ENCODE peak calls at places on chromosomes 7 and 10, in four cellular contexts. One of them, this sample, is unnamed.

GRCh38 chr7:16412535-16413247 is 8.6 kb downstream of the CRPPA start:
- DNase-seq in GM12878: no peak
- DNase-seq in HepG2: no peak
- DNase-seq in K562: no peak
- DNase-seq in this sample: no peak

GRCh38 chr7:7321681-7322080 is 139.3 kb downstream of the C1GALT1 start:
- DNase-seq in GM12878: peak
- DNase-seq in HepG2: peak
- DNase-seq in K562: no peak
- DNase-seq in this sample: no peak

GRCh38 chr10:43772191-43772590 is 123.5 kb upstream of the ZNF32 start:
- DNase-seq in HepG2: no peak
- DNase-seq in K562: no peak
- DNase-seq in GM12878: no peak
- DNase-seq in this sample: no peak

GRCh38 chr10:43292745-43293676 is 26.1 kb upstream of the RASGEF1A start:
- DNase-seq in HepG2: peak
- DNase-seq in GM12878: no peak
- DNase-seq in K562: peak
- DNase-seq in this sample: peak

GRCh38 chr7:87564290-87564963 is 36.3 kb downstream of the ABCB1 start:
- DNase-seq in HepG2: peak
- DNase-seq in K562: no peak
- DNase-seq in GM12878: no peak
- DNase-seq in this sample: peak

GRCh38 chr10:132422169-132422691 is 25.2 kb downstream of the PWWP2B start:
- DNase-seq in GM12878: no peak
- DNase-seq in HepG2: no peak
- DNase-seq in K562: peak
- DNase-seq in this sample: no peak

GRCh38 chr7:149820622-149821190 is 17.5 kb upstream of the ZNF862 start:
- DNase-seq in HepG2: no peak
- DNase-seq in GM12878: no peak
- DNase-seq in K562: no peak
- DNase-seq in this sample: no peak

GRCh38 chr10:74624501-74624900 is 201.9 kb upstream of the KAT6B start:
- DNase-seq in K562: no peak
- DNase-seq in HepG2: no peak
- DNase-seq in GM12878: no peak
- DNase-seq in this sample: no peak

GRCh38 chr7:362416-363096 is 72.6 kb downstream of the FOXL3 start:
- DNase-seq in HepG2: no peak
- DNase-seq in K562: no peak
- DNase-seq in GM12878: no peak
- DNase-seq in this sample: peak

GRCh38 chr10:60842694-60843093 is 64.4 kb downstream of the CDK1 start:
- DNase-seq in K562: no peak
- DNase-seq in HepG2: no peak
- DNase-seq in GM12878: no peak
- DNase-seq in this sample: no peak

GRCh38 chr10:110792476-110792875 is 79.3 kb upstream of the PDCD4 start:
- DNase-seq in HepG2: no peak
- DNase-seq in GM12878: no peak
- DNase-seq in K562: no peak
- DNase-seq in this sample: no peak

GRCh38 chr7:151838861-151839381 is 38.0 kb downstream of the PRKAG2 start:
- DNase-seq in GM12878: peak
- DNase-seq in HepG2: no peak
- DNase-seq in K562: no peak
- DNase-seq in this sample: no peak

GRCh38 chr7:116574025-116574822 is 49.4 kb downstream of the CAV1 start:
- DNase-seq in K562: no peak
- DNase-seq in GM12878: no peak
- DNase-seq in HepG2: no peak
- DNase-seq in this sample: peak

GRCh38 chr7:42572046-42572445 is 335.0 kb upstream of the GLI3 start:
- DNase-seq in K562: no peak
- DNase-seq in GM12878: no peak
- DNase-seq in HepG2: no peak
- DNase-seq in this sample: no peak

GRCh38 chr7:111437736-111438135 is 124.6 kb downstream of the IMMP2L start:
- DNase-seq in GM12878: no peak
- DNase-seq in HepG2: no peak
- DNase-seq in K562: no peak
- DNase-seq in this sample: peak

GRCh38 chr10:83881647-83882046 is 257.7 kb upstream of the GHITM start:
- DNase-seq in HepG2: no peak
- DNase-seq in K562: no peak
- DNase-seq in GM12878: no peak
- DNase-seq in this sample: peak

GRCh38 chr10:72334832-72335393 is 19.8 kb downstream of the DNAJB12 start:
- DNase-seq in HepG2: peak
- DNase-seq in GM12878: peak
- DNase-seq in K562: no peak
- DNase-seq in this sample: peak

GRCh38 chr10:52668024-52668423 is 104.6 kb downstream of the MBL2 start:
- DNase-seq in HepG2: no peak
- DNase-seq in K562: no peak
- DNase-seq in GM12878: no peak
- DNase-seq in this sample: peak

GRCh38 chr10:77176224-77176623 is 461.4 kb downstream of the KCNMA1 start:
- DNase-seq in HepG2: no peak
- DNase-seq in GM12878: no peak
- DNase-seq in K562: no peak
- DNase-seq in this sample: no peak

GRCh38 chr10:77175631-77176222 is 461.9 kb downstream of the KCNMA1 start:
- DNase-seq in K562: no peak
- DNase-seq in GM12878: no peak
- DNase-seq in HepG2: no peak
- DNase-seq in this sample: no peak

GRCh38 chr10:77177161-77177560 is 460.4 kb downstream of the KCNMA1 start:
- DNase-seq in GM12878: no peak
- DNase-seq in HepG2: no peak
- DNase-seq in K562: no peak
- DNase-seq in this sample: no peak

GRCh38 chr10:77177589-77177988 is 460.0 kb downstream of the KCNMA1 start:
- DNase-seq in K562: no peak
- DNase-seq in GM12878: no peak
- DNase-seq in HepG2: no peak
- DNase-seq in this sample: no peak

DNA sequence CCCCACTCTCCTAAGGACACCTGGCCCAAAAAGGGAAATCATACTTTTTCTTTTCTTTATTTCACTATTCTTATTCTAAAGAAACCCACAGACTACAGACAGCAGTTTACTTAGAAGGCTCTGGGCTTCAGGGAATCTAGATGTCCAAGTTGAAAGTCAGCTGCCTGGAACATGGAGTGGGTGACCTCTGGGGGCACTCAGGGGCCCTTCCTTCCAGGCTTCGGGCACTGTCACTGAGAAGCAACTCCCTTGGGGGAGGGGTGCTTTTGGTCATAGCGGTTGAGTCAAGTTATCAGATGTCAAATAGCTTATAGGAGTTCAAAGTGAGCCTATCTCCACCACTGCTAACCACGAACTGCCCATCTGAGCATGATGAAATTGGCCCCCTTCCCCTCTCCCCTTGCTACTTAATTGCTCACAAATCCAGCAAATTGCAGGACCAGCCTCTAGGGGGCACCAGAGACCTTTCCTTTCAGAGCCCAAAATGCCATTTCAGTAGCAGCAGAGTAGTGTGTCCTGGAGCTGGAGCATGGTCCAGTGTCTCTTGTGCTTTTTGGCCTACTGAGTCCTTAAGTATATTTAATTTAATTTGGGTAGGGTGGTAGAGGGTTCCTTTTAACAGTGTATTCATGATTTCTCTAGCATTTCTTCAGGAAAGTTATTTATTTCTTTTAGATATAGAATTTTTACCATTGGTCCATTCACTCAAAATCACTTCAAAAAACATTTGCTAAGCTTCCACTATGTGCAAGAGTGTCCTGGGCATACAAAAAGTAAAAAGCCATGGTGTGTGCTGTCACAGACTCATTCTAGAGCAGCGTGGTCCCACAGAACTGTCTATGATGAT is 463.8 kb downstream of the KCNMA1 start:
- DNase-seq in HepG2: peak
- DNase-seq in K562: peak
- DNase-seq in GM12878: peak
- DNase-seq in this sample: peak
- TF ChIP-seq POLR2AphosphoS5 in HepG2: no peak
- TF ChIP-seq POLR2AphosphoS5 in K562: no peak
- TF ChIP-seq POLR2AphosphoS5 in GM12878: no peak
- TF ChIP-seq POLR2AphosphoS5 in this sample: no peak

DNA sequence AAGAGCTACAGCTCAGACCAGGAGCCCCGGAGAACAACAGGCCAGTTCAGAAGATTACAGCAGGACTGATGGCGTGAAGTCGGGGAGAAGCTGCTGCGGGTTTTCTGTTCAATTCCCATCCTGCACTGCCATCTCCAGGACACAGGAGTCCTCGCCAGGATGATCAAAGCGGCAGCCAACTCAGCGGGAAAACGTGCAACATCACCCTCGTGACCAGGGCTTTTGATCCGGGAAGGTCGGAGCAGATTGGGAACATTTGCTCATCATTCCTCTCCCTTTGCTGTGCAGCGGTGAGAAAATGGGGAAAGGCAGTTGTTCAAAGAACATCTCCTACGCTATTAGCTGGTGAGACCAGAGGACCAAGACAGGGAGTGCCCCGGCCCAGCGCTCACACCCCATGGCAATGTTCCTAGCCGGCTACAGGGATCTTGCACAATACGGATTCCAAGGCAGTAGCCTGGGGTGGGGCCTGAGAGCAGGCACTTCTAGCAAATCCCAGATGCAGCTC is 50.4 kb upstream of the FOXK1 start:
- DNase-seq in HepG2: peak
- DNase-seq in K562: peak
- DNase-seq in GM12878: no peak
- DNase-seq in this sample: peak
- TF ChIP-seq MYC in HepG2: peak
- TF ChIP-seq MYC in K562: peak
- TF ChIP-seq MYC in GM12878: no peak
- TF ChIP-seq MYC in this sample: no peak

GRCh38 chr7:136033413-136034031 is 56.4 kb upstream of the MTPN start:
- DNase-seq in HepG2: no peak
- DNase-seq in GM12878: no peak
- DNase-seq in K562: no peak
- DNase-seq in this sample: no peak
- H3K9ac ChIP-seq in HepG2: no peak
- H3K9ac ChIP-seq in GM12878: no peak
- H3K9ac ChIP-seq in K562: no peak
- H3K9ac ChIP-seq in this sample: no peak

GRCh38 chr7:117683736-117684135 is 189.5 kb downstream of the CTTNBP2 start:
- DNase-seq in HepG2: no peak
- DNase-seq in GM12878: no peak
- DNase-seq in K562: no peak
- DNase-seq in this sample: no peak

GRCh38 chr7:117688126-117688525 is 185.1 kb downstream of the CTTNBP2 start:
- DNase-seq in HepG2: no peak
- DNase-seq in GM12878: no peak
- DNase-seq in K562: no peak
- DNase-seq in this sample: no peak

GRCh38 chr7:117686311-117686935 is 186.8 kb downstream of the CTTNBP2 start:
- DNase-seq in K562: no peak
- DNase-seq in HepG2: no peak
- DNase-seq in GM12878: no peak
- DNase-seq in this sample: no peak

GRCh38 chr7:117679120-117679519 is 194.1 kb downstream of the CTTNBP2 start:
- DNase-seq in K562: no peak
- DNase-seq in HepG2: no peak
- DNase-seq in GM12878: no peak
- DNase-seq in this sample: no peak

DNA sequence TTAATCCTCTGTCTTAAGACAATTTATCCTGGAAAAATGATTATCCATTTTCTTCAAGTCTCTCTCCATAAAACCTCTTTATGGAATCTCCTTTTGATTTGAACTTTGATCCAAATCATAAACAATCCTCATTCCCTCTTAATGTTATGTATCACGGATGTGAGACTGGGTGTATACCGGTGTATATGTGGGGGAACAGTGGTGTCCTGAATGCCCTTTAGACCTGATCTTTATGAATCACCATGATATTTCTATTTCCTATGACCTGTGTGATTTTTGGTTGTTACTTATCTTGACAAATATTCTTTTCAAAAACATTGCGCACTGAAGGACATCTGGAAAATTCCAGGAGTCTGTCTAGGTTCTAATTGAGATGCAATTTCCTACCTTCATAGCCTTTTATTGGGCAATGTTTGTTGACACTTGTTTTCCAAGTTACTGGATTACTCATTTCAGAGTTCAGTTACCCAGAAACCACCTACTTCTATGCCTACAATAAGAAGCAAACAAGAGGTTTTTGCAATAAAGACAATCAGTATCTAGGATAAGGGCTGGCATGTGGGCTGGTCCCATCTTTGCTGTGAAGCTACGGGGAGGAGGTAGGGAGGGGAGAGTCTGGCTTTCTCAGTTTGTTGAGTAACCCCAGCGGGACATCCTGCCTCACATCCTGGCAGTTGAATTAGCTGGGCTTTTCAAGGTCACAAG is 190.4 kb downstream of the CTTNBP2 start:
- DNase-seq in HepG2: no peak
- DNase-seq in K562: no peak
- DNase-seq in GM12878: no peak
- DNase-seq in this sample: no peak
- TF ChIP-seq POLR2AphosphoS5 in HepG2: no peak
- TF ChIP-seq POLR2AphosphoS5 in K562: no peak
- TF ChIP-seq POLR2AphosphoS5 in GM12878: no peak
- TF ChIP-seq POLR2AphosphoS5 in this sample: no peak

GRCh38 chr10:114565066-114565465 is 93.0 kb downstream of the ABLIM1 start:
- DNase-seq in GM12878: no peak
- DNase-seq in K562: no peak
- DNase-seq in HepG2: no peak
- DNase-seq in this sample: no peak
- TF ChIP-seq MYC in GM12878: no peak
- TF ChIP-seq MYC in K562: no peak
- TF ChIP-seq MYC in HepG2: no peak
- TF ChIP-seq MYC in this sample: no peak

GRCh38 chr10:3548702-3549101 is 236.3 kb downstream of the KLF6 start:
- DNase-seq in K562: no peak
- DNase-seq in HepG2: no peak
- DNase-seq in GM12878: no peak
- DNase-seq in this sample: peak

GRCh38 chr10:3549118-3549517 is 235.9 kb downstream of the KLF6 start:
- DNase-seq in K562: no peak
- DNase-seq in GM12878: no peak
- DNase-seq in HepG2: no peak
- DNase-seq in this sample: no peak

GRCh38 chr10:3552281-3552680 is 232.7 kb downstream of the KLF6 start:
- DNase-seq in GM12878: no peak
- DNase-seq in HepG2: no peak
- DNase-seq in K562: no peak
- DNase-seq in this sample: no peak

GRCh38 chr10:3551761-3552160 is 233.2 kb downstream of the KLF6 start:
- DNase-seq in HepG2: peak
- DNase-seq in GM12878: no peak
- DNase-seq in K562: no peak
- DNase-seq in this sample: no peak

GRCh38 chr10:3554121-3554522 is 230.9 kb downstream of the KLF6 start:
- DNase-seq in K562: no peak
- DNase-seq in GM12878: no peak
- DNase-seq in HepG2: no peak
- DNase-seq in this sample: no peak
- H3K9ac ChIP-seq in K562: no peak
- H3K9ac ChIP-seq in GM12878: no peak
- H3K9ac ChIP-seq in HepG2: no peak
- H3K9ac ChIP-seq in this sample: no peak